ENCODE peak calls at places on chromosome X, in four cellular contexts. K is K562, R is HCT116, Q is HepG2. I is an unnamed sample.

GRCh38 chrX:41589634-41590270 is 99.0 kb upstream of the GPR34 start:
- DNase-seq in Q (peak; percentile 1), R (no peak), K (no peak), I (no peak)

GRCh38 chrX:57447856-57448255 is 144.0 kb upstream of the ZXDB start:
- DNase-seq in Q (peak; percentile 3), K (no peak), R (no peak), I (no peak)

GRCh38 chrX:107355533-107355932 is 93.9 kb upstream of the FRMPD3 start:
- DNase-seq in K (no peak), R (no peak), Q (no peak), I (no peak)

GRCh38 chrX:40082447-40083119 is 15.2 kb downstream of the BCOR start:
- DNase-seq in R (no peak), Q (peak; percentile 68), K (no peak), I (no peak)

GRCh38 chrX:47513697-47514085 is 30.7 kb upstream of the ZNF41 start:
- DNase-seq in Q (no peak), R (no peak), K (no peak), I (no peak)

GRCh38 chrX:51024106-51024696 is 113.7 kb downstream of the BMP15 start:
- DNase-seq in Q (no peak), R (no peak), K (no peak), I (no peak)

GRCh38 chrX:80812176-80812575 is 2.5 kb upstream of the BRWD3 start:
- DNase-seq in Q (peak; percentile 18), R (no peak), K (no peak), I (no peak)

GRCh38 chrX:644304-645023 is 13.9 kb downstream of the SHOX start:
- DNase-seq in Q (no peak), R (no peak), K (no peak), I (no peak)

GRCh38 chrX:55057691-55058249 is 17.1 kb upstream of the PAGE2B start:
- DNase-seq in Q (peak; percentile 7), R (peak; percentile 16), K (peak; percentile 26), I (peak; percentile 20)

GRCh38 chrX:55007633-55008032 is 7.5 kb downstream of the APEX2 start:
- DNase-seq in K (no peak), R (no peak), Q (peak; percentile 73), I (no peak)

GRCh38 chrX:926070-926469 is 286.4 kb downstream of the CRLF2 start:
- DNase-seq in K (no peak), Q (no peak), R (no peak), I (no peak)

GRCh38 chrX:23372220-23372902 is 37.7 kb downstream of the PTCHD1 start:
- DNase-seq in R (no peak), K (no peak), Q (no peak), I (no peak)

GRCh38 chrX:13268874-13269273 is 51.0 kb downstream of the ATXN3L start:
- DNase-seq in Q (no peak), R (no peak), K (no peak), I (no peak)
- TF ChIP-seq POLR2AphosphoS5 in Q (no peak), R (no peak), K (no peak), I (no peak)

GRCh38 chrX:37887347-37887746 is 40.0 kb upstream of the DYNLT3 start:
- DNase-seq in R (no peak), K (no peak), Q (no peak), I (no peak)

GRCh38 chrX:37883196-37883595 is 35.8 kb upstream of the DYNLT3 start:
- DNase-seq in K (no peak), Q (no peak), R (peak; percentile 6), I (no peak)

GRCh38 chrX:37888010-37888409 is 40.6 kb upstream of the DYNLT3 start:
- DNase-seq in Q (no peak), K (no peak), R (no peak), I (no peak)
- TF ChIP-seq TCF7L2 in Q (no peak), K (no peak), R (no peak), I (no peak)

GRCh38 chrX:131792356-131792749 is 230.7 kb upstream of the STK26 start:
- DNase-seq in Q (no peak), K (no peak), R (no peak), I (peak; percentile 99)

GRCh38 chrX:131795442-131796229 is 227.5 kb upstream of the STK26 start:
- DNase-seq in K (no peak), Q (no peak), R (no peak), I (no peak)

GRCh38 chrX:131789664-131790063 is 233.4 kb upstream of the STK26 start:
- DNase-seq in K (no peak), Q (no peak), R (no peak), I (no peak)

GRCh38 chrX:131791608-131792355 is 231.3 kb upstream of the STK26 start:
- DNase-seq in Q (no peak), R (no peak), K (no peak), I (no peak)

DNA sequence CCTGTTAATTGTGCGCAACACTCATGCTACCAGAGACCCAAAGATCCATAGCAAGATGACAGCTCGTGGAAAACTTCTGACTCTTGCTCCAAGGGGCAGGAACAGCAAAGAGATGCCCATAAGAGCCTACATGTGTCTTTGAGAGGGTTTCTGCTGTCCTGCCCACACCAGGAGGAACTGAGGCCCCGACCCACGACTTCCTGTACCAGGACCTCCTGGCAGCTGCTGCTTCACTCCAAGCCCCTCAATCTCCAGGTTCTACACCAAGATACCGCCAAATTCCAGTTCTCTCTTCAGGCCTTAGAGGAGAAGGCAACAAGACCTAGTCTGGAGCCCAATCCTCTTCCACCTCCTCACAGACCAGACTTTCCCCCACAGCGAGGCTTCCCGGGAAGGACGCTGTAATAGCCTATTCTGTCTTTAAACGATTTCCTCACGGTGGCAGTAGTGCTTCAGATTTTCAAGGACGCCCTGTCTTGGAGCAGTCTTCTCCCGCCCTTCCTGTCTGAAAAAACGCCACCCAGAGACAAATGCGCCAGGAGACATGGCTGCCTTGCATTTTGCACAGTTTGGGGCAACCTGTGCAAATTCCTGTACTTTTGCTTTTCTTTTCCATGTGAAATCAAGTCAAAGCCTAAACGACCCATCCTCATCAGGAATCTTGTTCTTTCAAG is 230.2 kb upstream of the STK26 start:
- DNase-seq in Q (no peak), R (no peak), K (no peak), I (peak; percentile 92)
- TF ChIP-seq POLR2AphosphoS5 in Q (no peak), R (no peak), K (no peak), I (peak; percentile 38)

DNA sequence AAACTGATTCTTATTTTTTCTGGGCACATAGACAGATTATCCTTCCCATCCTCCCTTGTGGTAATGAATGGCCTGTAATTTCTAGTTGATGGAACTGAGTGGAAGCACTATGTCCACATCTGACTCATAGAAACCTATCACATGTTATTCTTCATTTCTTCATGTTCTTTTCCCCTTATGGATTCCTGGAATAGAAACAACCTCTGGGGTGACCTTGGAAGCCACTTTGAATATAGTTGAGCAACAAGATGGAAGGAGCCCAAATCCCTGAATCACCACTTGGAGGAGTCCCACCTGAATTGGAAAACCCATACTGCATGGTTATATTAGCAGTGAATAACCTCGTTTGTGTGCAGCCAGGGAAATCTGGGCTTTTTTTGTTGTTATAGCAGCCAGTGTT is 137.8 kb downstream of the MID1IP1 start:
- DNase-seq in Q (no peak), K (no peak), R (no peak), I (no peak)
- TF ChIP-seq TCF7L2 in Q (no peak), K (no peak), R (no peak), I (no peak)

DNA sequence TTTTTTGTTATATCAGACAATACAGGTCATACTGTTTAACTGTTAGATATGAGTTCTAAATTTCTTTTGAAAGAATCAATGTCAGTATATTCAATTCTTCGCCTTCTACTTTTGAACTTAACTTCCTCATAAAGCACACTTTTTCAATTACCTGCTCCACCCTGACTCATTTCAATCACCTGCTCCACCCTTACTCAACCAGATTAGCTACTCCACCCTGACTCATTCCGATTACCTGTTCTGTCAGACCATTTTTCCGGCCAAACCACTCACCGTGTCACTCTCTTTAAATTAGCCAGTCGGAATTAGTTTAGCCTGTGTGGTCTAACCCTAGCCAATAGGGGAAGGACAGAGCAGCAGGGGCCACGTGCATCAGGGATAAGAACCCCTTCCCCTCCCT is 751.8 kb upstream of the POU3F4 start:
- DNase-seq in Q (no peak), K (no peak), R (no peak), I (no peak)
- TF ChIP-seq POLR2AphosphoS5 in Q (no peak), K (no peak), R (no peak), I (no peak)

GRCh38 chrX:68719904-68720614 is 72.6 kb downstream of the STARD8 start:
- DNase-seq in K (peak; percentile 36), Q (peak; percentile 9), R (no peak), I (no peak)
- TF ChIP-seq TCF7L2 in K (no peak), Q (no peak), R (no peak), I (no peak)

GRCh38 chrX:150196300-150196699 is 166.8 kb upstream of the MAMLD1 start:
- DNase-seq in Q (no peak), K (no peak), R (no peak), I (no peak)
- TF ChIP-seq POLR2AphosphoS5 in Q (no peak), K (no peak), R (no peak), I (no peak)

I was measured in Panc1.